ENCODE peak calls at places on chromosome 16, in eight cellular contexts. Z is tibial nerve, V is ovary, G is esophagus muscularis mucosa, A is stomach, I is upper lobe of left lung, H is K562, Q is sigmoid colon. Y is an unnamed sample.

GRCh38 chr16:26765087-26765486 is 301.6 kb upstream of the C16orf82 start:
- DNase-seq in Z (no peak), V (no peak), G (no peak), A (no peak), I (no peak), H (peak; percentile 22), Q (no peak), Y (no peak)

GRCh38 chr16:84234656-84235285 is 5.0 kb downstream of the KCNG4 start:
- DNase-seq in Z (no peak), V (no peak), G (no peak), A (no peak), I (no peak), H (no peak), Q (no peak), Y (no peak)

GRCh38 chr16:57387598-57388354 is 15.5 kb downstream of the CX3CL1 start:
- DNase-seq in Z (no peak), V (no peak), G (no peak), A (no peak), I (no peak), H (no peak), Q (no peak), Y (no peak)

GRCh38 chr16:47492428-47493357 is 31.6 kb downstream of the PHKB start:
- DNase-seq in Z (peak; percentile 74), V (peak; percentile 20), G (no peak), A (peak; percentile 47), I (no peak), H (peak; percentile 92), Q (peak; percentile 93), Y (no peak)

GRCh38 chr16:59573528-59574271 is 839.6 kb upstream of the GOT2 start:
- DNase-seq in Z (no peak), V (no peak), G (no peak), A (no peak), I (no peak), H (no peak), Q (no peak), Y (no peak)

GRCh38 chr16:64132190-64132589 is 989.7 kb downstream of the CDH11 start:
- DNase-seq in Z (no peak), V (no peak), G (no peak), A (no peak), I (no peak), H (no peak), Q (no peak), Y (no peak)

GRCh38 chr16:2512920-2513404 is 790 bp upstream of the ATP6V0C start:
- DNase-seq in Z (no peak), V (peak; percentile 57), G (no peak), A (no peak), I (peak; percentile 73), H (peak; percentile 47), Q (peak; percentile 72), Y (no peak)

GRCh38 chr16:28010671-28011070 is 52.8 kb downstream of the GSG1L start:
- DNase-seq in Z (no peak), V (no peak), G (no peak), A (no peak), I (peak; percentile 30), H (no peak), Q (no peak), Y (no peak)

GRCh38 chr16:7545251-7545650 is 212.6 kb downstream of the RBFOX1 start:
- DNase-seq in Z (no peak), V (no peak), G (no peak), A (no peak), I (no peak), H (no peak), Q (no peak), Y (no peak)

GRCh38 chr16:88977028-88977844 is at the start of gene CBFA2T3:
- DNase-seq in Z (peak; percentile 45), V (peak; percentile 44), G (peak; percentile 94), A (peak; percentile 56), I (peak; percentile 91), H (peak; percentile 96), Q (peak; percentile 90), Y (no peak)

GRCh38 chr16:20944861-20945390 is 44.4 kb downstream of the LYRM1 start:
- DNase-seq in Z (no peak), V (no peak), G (no peak), A (no peak), I (no peak), H (peak; percentile 83), Q (no peak), Y (no peak)

GRCh38 chr16:26569793-26570192 is 496.9 kb upstream of the C16orf82 start:
- DNase-seq in Z (no peak), V (no peak), G (no peak), A (no peak), I (no peak), H (peak; percentile 18), Q (no peak), Y (no peak)

GRCh38 chr16:11585460-11586374 is 1.0 kb downstream of the LITAF start:
- DNase-seq in Z (no peak), V (peak; percentile 44), G (no peak), A (peak; percentile 42), I (peak; percentile 87), H (no peak), Q (no peak), Y (no peak)

GRCh38 chr16:50274771-50275415 is 8.5 kb downstream of the ADCY7 start:
- DNase-seq in Z (no peak), V (peak; percentile 10), G (no peak), A (no peak), I (no peak), H (no peak), Q (no peak), Y (peak; percentile 56)

GRCh38 chr16:85372627-85373372 is 240.3 kb upstream of the GSE1 start:
- DNase-seq in Z (no peak), V (no peak), G (no peak), A (peak; percentile 61), I (peak; percentile 50), H (peak; percentile 77), Q (peak; percentile 83), Y (no peak)

GRCh38 chr16:84763629-84764028 is 56.2 kb upstream of the CRISPLD2 start:
- DNase-seq in Z (no peak), V (no peak), G (no peak), A (no peak), I (no peak), H (no peak), Q (peak; percentile 43), Y (no peak)

GRCh38 chr16:15961557-15962205 is 12.3 kb downstream of the ABCC1 start:
- DNase-seq in Z (no peak), V (no peak), G (no peak), A (no peak), I (no peak), H (no peak), Q (no peak), Y (no peak)

GRCh38 chr16:15960124-15960971 is 10.9 kb downstream of the ABCC1 start:
- DNase-seq in Z (no peak), V (no peak), G (no peak), A (no peak), I (no peak), H (no peak), Q (no peak), Y (no peak)

GRCh38 chr16:15955425-15955824 is 6.0 kb downstream of the ABCC1 start:
- DNase-seq in Z (no peak), V (no peak), G (no peak), A (no peak), I (no peak), H (no peak), Q (no peak), Y (no peak)

GRCh38 chr16:15961060-15961511 is 11.7 kb downstream of the ABCC1 start:
- DNase-seq in Z (no peak), V (no peak), G (no peak), A (no peak), I (no peak), H (no peak), Q (no peak), Y (no peak)

DNA sequence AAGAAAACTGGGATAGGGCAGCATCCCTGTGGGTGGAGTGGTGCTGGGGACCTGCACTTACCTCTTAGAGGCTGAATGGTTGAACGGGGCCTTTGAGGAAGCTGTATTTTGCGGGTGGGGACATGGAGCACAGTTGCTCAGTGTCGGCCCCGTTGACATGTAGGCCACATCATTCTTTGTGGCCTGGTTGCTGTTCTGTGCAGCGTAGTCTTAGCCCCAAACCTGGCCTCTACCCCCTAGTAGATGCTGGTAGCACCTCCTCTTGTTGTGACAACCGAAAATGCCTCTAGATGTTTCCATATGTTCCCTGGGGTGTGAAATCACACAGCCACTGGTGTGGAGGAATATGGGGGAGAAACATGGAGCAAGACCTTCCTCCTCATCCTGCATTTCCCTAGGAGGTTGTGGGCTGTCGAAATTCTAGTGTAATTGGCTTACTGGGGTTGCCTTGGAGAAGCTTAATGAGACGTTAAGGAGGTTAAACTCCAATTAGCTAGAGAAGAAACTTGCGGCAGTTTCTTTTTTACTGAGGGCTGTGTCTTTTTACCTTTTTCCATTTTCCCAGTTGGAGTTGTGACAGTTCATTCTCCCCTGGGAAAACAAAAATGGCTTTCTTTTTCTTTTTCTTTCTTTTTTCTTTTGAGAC is 9.4 kb downstream of the ABCC1 start:
- DNase-seq in Z (no peak), V (no peak), G (no peak), A (no peak), I (no peak), H (no peak), Q (no peak), Y (no peak)
- H3K27ac ChIP-seq in Z (no peak overlapping the region), V (no peak overlapping the region), G (peak overlapping the region; percentile 29), A (no peak overlapping the region), I (peak overlapping the region; percentile 11), H (no peak overlapping the region), Q (peak overlapping the region; percentile 0), Y (no peak overlapping the region)

GRCh38 chr16:1308977-1309885 is at the start of gene UBE2I:
- DNase-seq in Z (peak; percentile 97), V (peak; percentile 98), G (peak; percentile 99), A (peak; percentile 96), I (peak; percentile 97), H (peak; percentile 98), Q (peak; percentile 98), Y (peak; percentile 99)
- TF ChIP-seq POLR2A in Z (peak; percentile 34), V (peak; percentile 59), G (no peak), A (no peak), I (no peak), H (no peak), Q (no peak), Y (no peak)

GRCh38 chr16:78022347-78022746 is at the start of gene CLEC3A:
- DNase-seq in Z (no peak), V (no peak), G (no peak), A (no peak), I (no peak), H (no peak), Q (no peak), Y (no peak)

GRCh38 chr16:78028018-78028417 is 5.7 kb downstream of the CLEC3A start:
- DNase-seq in Z (no peak), V (no peak), G (no peak), A (no peak), I (no peak), H (no peak), Q (no peak), Y (no peak)

GRCh38 chr16:78024159-78024558 is 1.8 kb downstream of the CLEC3A start:
- DNase-seq in Z (no peak), V (no peak), G (no peak), A (no peak), I (no peak), H (no peak), Q (no peak), Y (no peak)
- TF ChIP-seq EP300 in Z (no peak), V (no peak), G (no peak), A (no peak), I (no peak), H (no peak), Q (no peak), Y (no peak)

DNA sequence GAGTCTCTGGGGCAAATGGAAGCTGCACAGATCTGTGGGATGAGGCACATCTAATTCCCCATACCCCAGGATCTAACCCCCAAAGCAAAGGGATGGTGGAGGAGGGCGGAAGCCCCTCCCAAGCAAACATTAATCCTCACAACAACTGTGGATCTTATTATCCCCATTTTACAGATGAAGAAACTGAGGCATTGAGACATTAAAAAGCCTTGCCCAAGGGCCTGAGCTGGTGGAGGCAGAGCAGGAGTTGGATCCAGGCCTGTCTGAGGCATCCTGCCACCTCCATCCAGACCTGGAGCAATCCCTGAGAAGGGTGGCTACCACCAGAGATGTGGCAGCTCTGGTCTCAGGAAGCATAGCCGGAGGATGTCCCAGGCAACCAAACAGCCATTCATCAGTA is 17.7 kb upstream of the CBFB start:
- DNase-seq in Z (no peak), V (no peak), G (no peak), A (no peak), I (no peak), H (no peak), Q (no peak), Y (no peak)
- H3K27ac ChIP-seq in Z (no peak overlapping the region), V (no peak overlapping the region), G (no peak overlapping the region), A (no peak overlapping the region), I (no peak overlapping the region), H (no peak overlapping the region), Q (no peak overlapping the region), Y (no peak overlapping the region)